ENCODE peak calls at places on chromosome 7, in four cellular contexts. Q, U, M and V are unnamed samples.

GRCh38 chr7:22549667-22550513 is 49.9 kb upstream of the STEAP1B start:
- DNase-seq in Q (peak; percentile 82), U (no peak), M (no peak), V (peak; percentile 22)

GRCh38 chr7:137020351-137020750 is 151.9 kb downstream of the CHRM2 start:
- DNase-seq in Q (no peak), U (no peak), M (no peak), V (no peak)

GRCh38 chr7:151426486-151426905 is 13.4 kb downstream of the CRYGN start:
- DNase-seq in Q (no peak), U (no peak), M (peak; percentile 98), V (no peak)

GRCh38 chr7:103929808-103930415 is 59.5 kb downstream of the RELN start:
- DNase-seq in Q (peak; percentile 46), U (no peak), M (no peak), V (no peak)

GRCh38 chr7:111770116-111770515 is 207.8 kb upstream of the IMMP2L start:
- DNase-seq in Q (no peak), U (no peak), M (no peak), V (no peak)

GRCh38 chr7:7183061-7183832 is 903 bp downstream of the C1GALT1 start:
- DNase-seq in Q (peak; percentile 40), U (peak; percentile 36), M (peak; percentile 19), V (peak; percentile 38)

GRCh38 chr7:116465125-116465524 is 34.4 kb upstream of the CAV2 start:
- DNase-seq in Q (no peak), U (no peak), M (no peak), V (no peak)

GRCh38 chr7:86776136-86776535 is 132.4 kb downstream of the GRM3 start:
- DNase-seq in Q (no peak), U (no peak), M (no peak), V (no peak)

GRCh38 chr7:618539-619355 is 99.1 kb upstream of the PDGFA start:
- DNase-seq in Q (no peak), U (peak; percentile 71), M (no peak), V (peak; percentile 89)

GRCh38 chr7:159026271-159027047 is 118.2 kb downstream of the VIPR2 start:
- DNase-seq in Q (no peak), U (no peak), M (no peak), V (no peak)

GRCh38 chr7:102094311-102094710 is 192.4 kb upstream of the SH2B2 start:
- DNase-seq in Q (no peak), U (no peak), M (peak; percentile 57), V (no peak)

GRCh38 chr7:151726875-151727578 is 149.9 kb downstream of the PRKAG2 start:
- DNase-seq in Q (no peak), U (no peak), M (no peak), V (no peak)